ENCODE peak calls at places on chromosomes 4 and X, in six cellular contexts. D, A, X, O, L and U are unnamed samples.
A peak's percentile ranks its signal among the peaks of the same experiment; 100 is the strongest.

GRCh38 chr4:122500852-122501501 is 44.5 kb upstream of the IL2 start:
- DNase-seq in D (no peak), A (no peak), X (no peak), O (no peak), L (no peak), U (no peak)

GRCh38 chr4:124025423-124025822 is 628.8 kb downstream of the SPRY1 start:
- DNase-seq in D (no peak), A (no peak), X (no peak), O (no peak), L (no peak), U (no peak)

GRCh38 chrX:65994519-65995501 is 45.1 kb downstream of the VSIG4 start:
- DNase-seq in D (no peak), A (no peak), X (no peak), O (no peak), L (no peak), U (no peak)

GRCh38 chr4:137659431-137659830 is 127.1 kb upstream of the PCDH18 start:
- DNase-seq in D (peak; percentile 59), A (no peak), X (no peak), O (no peak), L (no peak), U (no peak)

GRCh38 chr4:147103403-147103946 is 157.8 kb upstream of the TTC29 start:
- DNase-seq in D (peak; percentile 99), A (no peak), X (no peak), O (no peak), L (no peak), U (peak; percentile 81)

GRCh38 chr4:6033381-6033780 is 15.2 kb upstream of the C4orf50 start:
- DNase-seq in D (no peak), A (no peak), X (no peak), O (no peak), L (no peak), U (no peak)

GRCh38 chrX:129781134-129782014 is 1.6 kb downstream of the SASH3 start:
- DNase-seq in D (no peak), A (no peak), X (no peak), O (peak; percentile 92), L (no peak), U (no peak)

GRCh38 chr4:38111024-38111423 is 150.8 kb downstream of the PTTG2 start:
- DNase-seq in D (no peak), A (no peak), X (no peak), O (no peak), L (no peak), U (no peak)

GRCh38 chrX:34563809-34564208 is 93.3 kb downstream of the TMEM47 start:
- DNase-seq in D (peak; percentile 37), A (no peak), X (no peak), O (no peak), L (no peak), U (peak; percentile 37)

GRCh38 chr4:85367815-85368214 is 107.1 kb upstream of the ARHGAP24 start:
- DNase-seq in D (no peak), A (no peak), X (peak; percentile 19), O (no peak), L (no peak), U (no peak)

GRCh38 chr4:188053302-188053701 is 56.1 kb downstream of the TRIML2 start:
- DNase-seq in D (no peak), A (no peak), X (peak; percentile 16), O (no peak), L (no peak), U (no peak)

GRCh38 chrX:72713130-72713529 is 976 bp downstream of the PHKA1 start:
- DNase-seq in D (no peak), A (no peak), X (no peak), O (no peak), L (no peak), U (peak; percentile 8)

GRCh38 chr4:65508169-65508568 is 162.1 kb downstream of the EPHA5 start:
- DNase-seq in D (peak; percentile 40), A (no peak), X (no peak), O (no peak), L (no peak), U (peak; percentile 98)

GRCh38 chr4:149441338-149441737 is 374.3 kb downstream of the IQCM start:
- DNase-seq in D (peak; percentile 77), A (no peak), X (no peak), O (peak; percentile 19), L (no peak), U (peak; percentile 40)

GRCh38 chrX:151753313-151754041 is 18.9 kb downstream of the CNGA2 start:
- DNase-seq in D (peak; percentile 84), A (peak; percentile 13), X (peak; percentile 75), O (peak; percentile 31), L (peak; percentile 64), U (peak; percentile 39)

GRCh38 chr4:174154455-174154854 is 129.0 kb downstream of the FBXO8 start:
- DNase-seq in D (peak; percentile 89), A (no peak), X (no peak), O (no peak), L (no peak), U (peak; percentile 49)

GRCh38 chrX:130715299-130715698 is 187.7 kb downstream of the ENOX2 start:
- DNase-seq in D (peak; percentile 58), A (no peak), X (no peak), O (no peak), L (no peak), U (no peak)

GRCh38 chr4:68904786-68905185 is 46.8 kb downstream of the UGT2A3 start:
- DNase-seq in D (no peak), A (no peak), X (peak; percentile 19), O (peak; percentile 77), L (no peak), U (peak; percentile 39)

GRCh38 chr4:13327991-13328390 is 156.1 kb downstream of the RAB28 start:
- DNase-seq in D (peak; percentile 56), A (no peak), X (no peak), O (no peak), L (no peak), U (no peak)

GRCh38 chr4:95410387-95411005 is 138.3 kb downstream of the UNC5C start:
- DNase-seq in D (no peak), A (no peak), X (no peak), O (no peak), L (no peak), U (no peak)

GRCh38 chr4:17030543-17030942 is 132.1 kb upstream of the LDB2 start:
- DNase-seq in D (peak; percentile 87), A (peak; percentile 59), X (no peak), O (no peak), L (no peak), U (peak; percentile 68)

GRCh38 chrX:2391869-2392606 is 108.7 kb downstream of the DHRSX start:
- DNase-seq in D (peak; percentile 64), A (peak; percentile 94), X (no peak), O (no peak), L (no peak), U (peak; percentile 93)

GRCh38 chr4:39046243-39046642 is 14.0 kb upstream of the TMEM156 start:
- DNase-seq in D (peak; percentile 40), A (no peak), X (no peak), O (no peak), L (no peak), U (peak; percentile 74)

GRCh38 chrX:46838974-46839480 is 2.2 kb downstream of the RP2 start:
- DNase-seq in D (peak; percentile 36), A (no peak), X (no peak), O (no peak), L (no peak), U (no peak)

GRCh38 chrX:46836701-46837542 is at the start of gene RP2:
- DNase-seq in D (peak; percentile 95), A (peak; percentile 83), X (peak; percentile 95), O (peak; percentile 91), L (peak; percentile 89), U (peak; percentile 94)

GRCh38 chrX:46837543-46838481 is 969 bp downstream of the RP2 start:
- DNase-seq in D (peak; percentile 63), A (no peak), X (no peak), O (peak; percentile 40), L (peak; percentile 5), U (peak; percentile 55)

GRCh38 chrX:46840946-46841740 is 4.3 kb downstream of the RP2 start:
- DNase-seq in D (peak; percentile 46), A (no peak), X (no peak), O (no peak), L (no peak), U (no peak)

GRCh38 chrX:46838482-46838857 is 1.6 kb downstream of the RP2 start:
- DNase-seq in D (peak; percentile 50), A (no peak), X (no peak), O (no peak), L (no peak), U (no peak)
- H3K9ac ChIP-seq in D (peak overlapping the region; percentile 99), A (peak overlapping the region; percentile 74), X (no peak overlapping the region), O (no peak overlapping the region), L (peak overlapping the region; percentile 92), U (peak overlapping the region; percentile 82)

DNA sequence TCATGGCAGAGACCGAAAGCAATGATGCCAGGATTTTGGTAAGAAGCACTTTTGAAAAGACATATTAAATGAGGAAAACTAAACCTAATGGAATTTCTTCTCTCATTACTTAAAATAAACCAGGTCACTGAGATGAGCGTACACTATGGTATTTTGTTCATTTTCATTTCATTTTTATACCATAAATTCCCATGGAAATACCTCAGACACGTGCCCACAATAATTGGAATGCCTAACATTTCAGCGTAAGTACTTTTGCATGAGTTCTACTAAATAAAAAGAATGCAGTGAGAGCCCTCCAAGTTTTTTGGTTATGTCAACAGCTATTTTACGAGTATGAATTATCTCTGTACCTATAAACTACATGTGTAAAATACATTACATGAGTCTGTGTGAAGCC is 3.2 kb downstream of the CAMK2D start:
- DNase-seq in D (peak; percentile 77), A (no peak), X (no peak), O (no peak), L (no peak), U (peak; percentile 42)
- TF ChIP-seq EZH2phosphoT487 in D (no peak), A (no peak), X (no peak), O (no peak), L (no peak), U (no peak)

GRCh38 chrX:10314530-10315104 is 157.8 kb downstream of the CLCN4 start:
- DNase-seq in D (no peak), A (no peak), X (no peak), O (no peak), L (no peak), U (no peak)
- H3K4me3 ChIP-seq in D (no peak overlapping the region), A (no peak overlapping the region), X (no peak overlapping the region), O (no peak overlapping the region), L (no peak overlapping the region), U (no peak overlapping the region)

GRCh38 chr4:88866862-88867550 is 169.4 kb upstream of the NAP1L5 start:
- DNase-seq in D (peak; percentile 61), A (no peak), X (no peak), O (peak; percentile 63), L (no peak), U (peak; percentile 88)

GRCh38 chr4:88860594-88860993 is 163.0 kb upstream of the NAP1L5 start:
- DNase-seq in D (no peak), A (no peak), X (no peak), O (no peak), L (no peak), U (no peak)

GRCh38 chr4:88868510-88868909 is 170.9 kb upstream of the NAP1L5 start:
- DNase-seq in D (no peak), A (no peak), X (no peak), O (no peak), L (no peak), U (no peak)

GRCh38 chr4:88865466-88865865 is 167.8 kb upstream of the NAP1L5 start:
- DNase-seq in D (no peak), A (no peak), X (no peak), O (no peak), L (no peak), U (no peak)

DNA sequence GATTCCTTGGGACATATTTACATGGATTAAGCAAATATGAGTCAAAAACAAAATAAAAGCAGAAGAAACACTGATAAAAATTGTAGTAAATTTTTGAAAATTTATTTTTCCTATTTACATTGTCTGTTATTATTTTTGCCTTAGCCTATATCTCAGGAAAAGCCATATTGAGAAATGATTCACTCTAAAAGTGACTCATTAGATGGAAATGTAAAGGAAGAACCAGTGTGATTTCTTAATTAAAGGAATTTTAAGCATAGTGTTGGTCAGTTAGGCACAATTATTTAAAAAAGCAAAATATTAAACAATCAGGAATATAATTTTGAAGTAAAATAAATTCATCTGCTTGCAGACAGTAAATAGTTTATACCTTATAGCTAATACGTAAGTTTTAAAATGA is 167.4 kb upstream of the NAP1L5 start:
- DNase-seq in D (peak; percentile 31), A (no peak), X (no peak), O (no peak), L (no peak), U (peak; percentile 45)
- H3K9ac ChIP-seq in D (no peak overlapping the region), A (no peak overlapping the region), X (no peak overlapping the region), O (no peak overlapping the region), L (no peak overlapping the region), U (peak overlapping the region; percentile 55)